ENCODE peak calls at places on chromosomes 7 and 10, in ten cellular contexts. One of them, this sample, is unnamed.

GRCh38 chr7:46558482-46559193 is 637.6 kb upstream of the IGFBP3 start:
- DNase-seq in uterus: peak
- DNase-seq in progenitor cell of endocrine pancreas: no peak
- DNase-seq in RWPE1: no peak
- DNase-seq in lung: no peak
- DNase-seq in mucosa of descending colon: no peak
- DNase-seq in AG09309: no peak
- DNase-seq in IMR-90: peak
- DNase-seq in H1: no peak
- DNase-seq in AG04450: no peak
- DNase-seq in this sample: no peak

GRCh38 chr7:21572914-21573313 is 30.1 kb downstream of the DNAH11 start:
- DNase-seq in uterus: no peak
- DNase-seq in progenitor cell of endocrine pancreas: no peak
- DNase-seq in RWPE1: no peak
- DNase-seq in lung: no peak
- DNase-seq in mucosa of descending colon: no peak
- DNase-seq in AG09309: no peak
- DNase-seq in IMR-90: no peak
- DNase-seq in H1: no peak
- DNase-seq in AG04450: no peak
- DNase-seq in this sample: no peak

GRCh38 chr10:49620841-49621378 is 7.1 kb downstream of the CHAT start:
- DNase-seq in uterus: no peak
- DNase-seq in progenitor cell of endocrine pancreas: no peak
- DNase-seq in RWPE1: no peak
- DNase-seq in lung: no peak
- DNase-seq in mucosa of descending colon: no peak
- DNase-seq in AG09309: no peak
- DNase-seq in IMR-90: no peak
- DNase-seq in H1: no peak
- DNase-seq in AG04450: no peak
- DNase-seq in this sample: no peak

GRCh38 chr7:15780271-15780670 is 93.8 kb upstream of the MEOX2 start:
- DNase-seq in uterus: no peak
- DNase-seq in progenitor cell of endocrine pancreas: no peak
- DNase-seq in RWPE1: no peak
- DNase-seq in lung: no peak
- DNase-seq in mucosa of descending colon: no peak
- DNase-seq in AG09309: no peak
- DNase-seq in IMR-90: peak
- DNase-seq in H1: no peak
- DNase-seq in AG04450: no peak
- DNase-seq in this sample: no peak

GRCh38 chr7:36961691-36962090 is 237.4 kb upstream of the AOAH start:
- DNase-seq in uterus: no peak
- DNase-seq in progenitor cell of endocrine pancreas: no peak
- DNase-seq in RWPE1: no peak
- DNase-seq in lung: no peak
- DNase-seq in mucosa of descending colon: no peak
- DNase-seq in AG09309: no peak
- DNase-seq in IMR-90: no peak
- DNase-seq in H1: no peak
- DNase-seq in AG04450: no peak
- DNase-seq in this sample: no peak

GRCh38 chr7:132766660-132767059 is 190.4 kb upstream of the PLXNA4 start:
- DNase-seq in uterus: no peak
- DNase-seq in progenitor cell of endocrine pancreas: no peak
- DNase-seq in RWPE1: no peak
- DNase-seq in lung: no peak
- DNase-seq in mucosa of descending colon: no peak
- DNase-seq in AG09309: no peak
- DNase-seq in IMR-90: no peak
- DNase-seq in H1: no peak
- DNase-seq in AG04450: no peak
- DNase-seq in this sample: no peak

GRCh38 chr10:114281006-114281405 is 42.0 kb downstream of the VWA2 start:
- DNase-seq in uterus: no peak
- DNase-seq in progenitor cell of endocrine pancreas: no peak
- DNase-seq in RWPE1: no peak
- DNase-seq in lung: no peak
- DNase-seq in mucosa of descending colon: no peak
- DNase-seq in AG09309: no peak
- DNase-seq in IMR-90: no peak
- DNase-seq in H1: no peak
- DNase-seq in AG04450: no peak
- DNase-seq in this sample: no peak

GRCh38 chr10:124296121-124296812 is 122.5 kb downstream of the OAT start:
- DNase-seq in uterus: no peak
- DNase-seq in progenitor cell of endocrine pancreas: no peak
- DNase-seq in RWPE1: peak
- DNase-seq in lung: no peak
- DNase-seq in mucosa of descending colon: no peak
- DNase-seq in AG09309: peak
- DNase-seq in IMR-90: no peak
- DNase-seq in H1: no peak
- DNase-seq in AG04450: no peak
- DNase-seq in this sample: no peak

GRCh38 chr7:114051871-114052324 is 133.1 kb upstream of the PPP1R3A start:
- DNase-seq in uterus: no peak
- DNase-seq in progenitor cell of endocrine pancreas: no peak
- DNase-seq in RWPE1: no peak
- DNase-seq in lung: no peak
- DNase-seq in mucosa of descending colon: no peak
- DNase-seq in AG09309: no peak
- DNase-seq in IMR-90: no peak
- DNase-seq in H1: no peak
- DNase-seq in AG04450: no peak
- DNase-seq in this sample: no peak

GRCh38 chr7:49099587-49100326 is 175.4 kb downstream of the CDC14C start:
- DNase-seq in uterus: no peak
- DNase-seq in progenitor cell of endocrine pancreas: no peak
- DNase-seq in RWPE1: no peak
- DNase-seq in lung: no peak
- DNase-seq in mucosa of descending colon: peak
- DNase-seq in AG09309: no peak
- DNase-seq in IMR-90: no peak
- DNase-seq in H1: no peak
- DNase-seq in AG04450: no peak
- DNase-seq in this sample: no peak

GRCh38 chr10:18607503-18607902 is 43.9 kb downstream of the NSUN6 start:
- DNase-seq in uterus: peak
- DNase-seq in progenitor cell of endocrine pancreas: no peak
- DNase-seq in RWPE1: peak
- DNase-seq in lung: no peak
- DNase-seq in mucosa of descending colon: peak
- DNase-seq in AG09309: peak
- DNase-seq in IMR-90: peak
- DNase-seq in H1: no peak
- DNase-seq in AG04450: peak
- DNase-seq in this sample: no peak

GRCh38 chr10:62766383-62766782 is 38.1 kb upstream of the ADO start:
- DNase-seq in uterus: no peak
- DNase-seq in progenitor cell of endocrine pancreas: no peak
- DNase-seq in RWPE1: no peak
- DNase-seq in lung: no peak
- DNase-seq in mucosa of descending colon: no peak
- DNase-seq in AG09309: no peak
- DNase-seq in IMR-90: no peak
- DNase-seq in H1: no peak
- DNase-seq in AG04450: no peak
- DNase-seq in this sample: no peak

GRCh38 chr7:138755331-138755747 is 42.5 kb upstream of the TMEM213 start:
- DNase-seq in uterus: no peak
- DNase-seq in progenitor cell of endocrine pancreas: no peak
- DNase-seq in RWPE1: no peak
- DNase-seq in lung: no peak
- DNase-seq in mucosa of descending colon: no peak
- DNase-seq in AG09309: no peak
- DNase-seq in IMR-90: no peak
- DNase-seq in H1: no peak
- DNase-seq in AG04450: no peak
- DNase-seq in this sample: no peak

GRCh38 chr7:151193203-151193602 is 6.2 kb upstream of the ASB10 start:
- DNase-seq in uterus: no peak
- DNase-seq in progenitor cell of endocrine pancreas: no peak
- DNase-seq in RWPE1: no peak
- DNase-seq in lung: no peak
- DNase-seq in mucosa of descending colon: no peak
- DNase-seq in AG09309: no peak
- DNase-seq in IMR-90: no peak
- DNase-seq in H1: no peak
- DNase-seq in AG04450: no peak
- DNase-seq in this sample: no peak

GRCh38 chr7:89655946-89656345 is 498.3 kb upstream of the STEAP1 start:
- DNase-seq in uterus: no peak
- DNase-seq in progenitor cell of endocrine pancreas: no peak
- DNase-seq in RWPE1: no peak
- DNase-seq in lung: no peak
- DNase-seq in mucosa of descending colon: no peak
- DNase-seq in AG09309: no peak
- DNase-seq in IMR-90: no peak
- DNase-seq in H1: no peak
- DNase-seq in AG04450: no peak
- DNase-seq in this sample: no peak

GRCh38 chr7:21300692-21301091 is 127.2 kb upstream of the SP4 start:
- DNase-seq in uterus: no peak
- DNase-seq in progenitor cell of endocrine pancreas: no peak
- DNase-seq in RWPE1: peak
- DNase-seq in lung: no peak
- DNase-seq in mucosa of descending colon: no peak
- DNase-seq in AG09309: no peak
- DNase-seq in IMR-90: no peak
- DNase-seq in H1: no peak
- DNase-seq in AG04450: no peak
- DNase-seq in this sample: no peak

GRCh38 chr10:26903818-26904217 is 43.1 kb upstream of the ABI1 start:
- DNase-seq in uterus: no peak
- DNase-seq in progenitor cell of endocrine pancreas: no peak
- DNase-seq in RWPE1: no peak
- DNase-seq in lung: no peak
- DNase-seq in mucosa of descending colon: no peak
- DNase-seq in AG09309: no peak
- DNase-seq in IMR-90: no peak
- DNase-seq in H1: no peak
- DNase-seq in AG04450: no peak
- DNase-seq in this sample: no peak

GRCh38 chr7:234041-234711 is 41.8 kb downstream of the FAM20C start:
- DNase-seq in uterus: no peak
- DNase-seq in progenitor cell of endocrine pancreas: no peak
- DNase-seq in RWPE1: no peak
- DNase-seq in lung: no peak
- DNase-seq in mucosa of descending colon: no peak
- DNase-seq in AG09309: no peak
- DNase-seq in IMR-90: peak
- DNase-seq in H1: no peak
- DNase-seq in AG04450: no peak
- DNase-seq in this sample: no peak

GRCh38 chr7:51949726-51950644 is 633.4 kb upstream of the COBL start:
- DNase-seq in uterus: no peak
- DNase-seq in progenitor cell of endocrine pancreas: no peak
- DNase-seq in RWPE1: no peak
- DNase-seq in lung: no peak
- DNase-seq in mucosa of descending colon: no peak
- DNase-seq in AG09309: no peak
- DNase-seq in IMR-90: no peak
- DNase-seq in H1: peak
- DNase-seq in AG04450: no peak
- DNase-seq in this sample: peak
- TF ChIP-seq CTCF in uterus: no peak
- TF ChIP-seq CTCF in progenitor cell of endocrine pancreas: no peak
- TF ChIP-seq CTCF in RWPE1: no peak
- TF ChIP-seq CTCF in lung: no peak
- TF ChIP-seq CTCF in mucosa of descending colon: no peak
- TF ChIP-seq CTCF in AG09309: no peak
- TF ChIP-seq CTCF in IMR-90: no peak
- TF ChIP-seq CTCF in H1: peak
- TF ChIP-seq CTCF in AG04450: no peak
- TF ChIP-seq CTCF in this sample: no peak

GRCh38 chr7:142939226-142939910 is at the start of gene LLCFC1:
- DNase-seq in uterus: no peak
- DNase-seq in progenitor cell of endocrine pancreas: no peak
- DNase-seq in RWPE1: no peak
- DNase-seq in lung: no peak
- DNase-seq in mucosa of descending colon: peak
- DNase-seq in AG09309: no peak
- DNase-seq in IMR-90: no peak
- DNase-seq in H1: peak
- DNase-seq in AG04450: no peak
- DNase-seq in this sample: no peak
- TF ChIP-seq CTCF in uterus: no peak
- TF ChIP-seq CTCF in progenitor cell of endocrine pancreas: peak
- TF ChIP-seq CTCF in RWPE1: no peak
- TF ChIP-seq CTCF in lung: no peak
- TF ChIP-seq CTCF in mucosa of descending colon: no peak
- TF ChIP-seq CTCF in AG09309: peak
- TF ChIP-seq CTCF in IMR-90: no peak
- TF ChIP-seq CTCF in H1: peak
- TF ChIP-seq CTCF in AG04450: no peak
- TF ChIP-seq CTCF in this sample: peak

GRCh38 chr7:19713676-19714075 is 4.8 kb upstream of the POLR1F start:
- DNase-seq in uterus: peak
- DNase-seq in progenitor cell of endocrine pancreas: peak
- DNase-seq in RWPE1: peak
- DNase-seq in lung: no peak
- DNase-seq in mucosa of descending colon: peak
- DNase-seq in AG09309: peak
- DNase-seq in IMR-90: peak
- DNase-seq in H1: no peak
- DNase-seq in AG04450: peak
- DNase-seq in this sample: peak
- TF ChIP-seq CTCF in uterus: peak
- TF ChIP-seq CTCF in progenitor cell of endocrine pancreas: peak
- TF ChIP-seq CTCF in RWPE1: peak
- TF ChIP-seq CTCF in lung: peak
- TF ChIP-seq CTCF in mucosa of descending colon: no peak
- TF ChIP-seq CTCF in AG09309: peak
- TF ChIP-seq CTCF in IMR-90: peak
- TF ChIP-seq CTCF in H1: peak
- TF ChIP-seq CTCF in AG04450: peak
- TF ChIP-seq CTCF in this sample: peak

DNA sequence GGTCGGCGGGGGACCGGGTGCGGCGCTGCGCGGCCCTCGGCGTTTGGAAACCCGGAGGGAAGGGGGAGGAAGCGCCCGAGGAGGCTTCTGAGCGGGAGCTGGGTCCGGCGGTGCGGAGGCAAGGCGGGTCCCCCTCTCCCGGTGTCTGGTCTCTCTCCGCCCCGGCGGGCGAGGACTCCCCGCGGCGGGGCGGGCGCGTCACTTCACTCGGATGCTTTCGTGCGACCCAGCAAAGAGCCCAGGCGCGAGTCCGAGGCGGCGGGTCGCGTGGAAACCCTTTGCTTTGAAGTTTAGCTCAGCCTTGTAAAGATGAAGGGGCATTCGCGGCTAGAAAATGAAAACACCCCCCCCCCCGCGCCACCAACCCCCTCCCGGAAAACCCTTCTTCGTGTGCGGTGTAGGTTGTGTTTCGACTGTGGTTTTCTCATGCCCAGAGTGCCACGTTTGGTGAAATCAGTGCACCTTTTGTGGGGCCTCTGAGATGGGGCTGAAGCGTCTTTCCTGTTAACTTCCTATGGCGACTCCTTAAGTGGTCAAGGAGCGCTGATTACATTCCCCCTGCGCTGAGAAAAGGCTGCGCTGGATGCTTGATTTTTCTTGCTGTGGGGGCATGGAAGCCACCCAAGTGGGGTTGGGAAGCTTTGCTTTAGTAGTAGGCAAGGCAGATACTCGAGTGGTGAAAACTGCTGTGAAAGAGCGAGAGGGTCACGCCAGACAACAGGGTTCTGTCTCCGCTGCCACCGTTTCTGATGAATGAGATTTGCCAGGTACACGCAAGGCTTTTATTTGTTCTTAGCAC is 874 bp downstream of the GNAI1 start:
- DNase-seq in uterus: peak
- DNase-seq in progenitor cell of endocrine pancreas: no peak
- DNase-seq in RWPE1: peak
- DNase-seq in lung: no peak
- DNase-seq in mucosa of descending colon: peak
- DNase-seq in AG09309: no peak
- DNase-seq in IMR-90: peak
- DNase-seq in H1: no peak
- DNase-seq in AG04450: no peak
- DNase-seq in this sample: no peak
- TF ChIP-seq CTCF in uterus: no peak
- TF ChIP-seq CTCF in progenitor cell of endocrine pancreas: no peak
- TF ChIP-seq CTCF in RWPE1: no peak
- TF ChIP-seq CTCF in lung: no peak
- TF ChIP-seq CTCF in mucosa of descending colon: no peak
- TF ChIP-seq CTCF in AG09309: no peak
- TF ChIP-seq CTCF in IMR-90: no peak
- TF ChIP-seq CTCF in H1: no peak
- TF ChIP-seq CTCF in AG04450: no peak
- TF ChIP-seq CTCF in this sample: no peak